ENCODE peak calls at places on chromosome 4, in ten cellular contexts. K is right atrium auricular region, I is cardiac fibroblast, E is uterus, L is stomach, F is psoas muscle, D is choroid plexus epithelial cell, X is tibial nerve, T is lung, S is Peyer's patch. R is an unnamed sample.

GRCh38 chr4:112348488-112349158 is 51.5 kb downstream of the ALPK1 start:
- DNase-seq in D (peak), T (peak), K (peak), L (no peak), E (no peak), F (peak), I (peak), X (peak), S (no peak), R (peak)

GRCh38 chr4:137641554-137641953 is 109.3 kb upstream of the PCDH18 start:
- DNase-seq in D (peak), K (no peak), S (no peak), E (no peak), I (peak), T (no peak), X (peak), L (no peak), F (no peak), R (no peak)

GRCh38 chr4:184255917-184256642 is 38.4 kb upstream of the ENPP6 start:
- DNase-seq in S (no peak), T (no peak), K (no peak), L (no peak), F (no peak), D (no peak), X (no peak), I (no peak), E (no peak), R (no peak)

GRCh38 chr4:174198396-174199179 is 84.9 kb downstream of the FBXO8 start:
- DNase-seq in K (no peak), E (no peak), S (no peak), D (peak), X (no peak), T (no peak), I (peak), F (no peak), L (no peak), R (no peak)

GRCh38 chr4:154559931-154560801 is 2.6 kb upstream of the FGB start:
- DNase-seq in L (no peak), I (no peak), E (no peak), K (no peak), X (no peak), D (peak), F (no peak), S (no peak), T (no peak), R (no peak)

GRCh38 chr4:169912996-169913395 is 113.2 kb downstream of the MFAP3L start:
- DNase-seq in E (no peak), D (no peak), X (no peak), K (no peak), I (no peak), T (no peak), S (no peak), L (no peak), F (no peak), R (no peak)

GRCh38 chr4:144709793-144710525 is 64.0 kb downstream of the HHIP start:
- DNase-seq in L (no peak), X (peak), S (no peak), K (no peak), D (peak), F (no peak), I (peak), T (no peak), E (no peak), R (no peak)

GRCh38 chr4:39151120-39151713 is 31.1 kb upstream of the WDR19 start:
- DNase-seq in F (no peak), L (no peak), I (peak), S (no peak), K (no peak), E (no peak), T (no peak), X (no peak), D (peak), R (no peak)

GRCh38 chr4:78667764-78668163 is 108.4 kb upstream of the BMP2K start:
- DNase-seq in L (no peak), I (no peak), K (no peak), X (no peak), F (no peak), S (no peak), E (no peak), T (no peak), D (no peak), R (no peak)

GRCh38 chr4:1052231-1052671 is 40.8 kb downstream of the FGFRL1 start:
- DNase-seq in K (no peak), E (no peak), T (no peak), D (no peak), L (peak), X (no peak), I (no peak), S (no peak), F (no peak), R (no peak)

GRCh38 chr4:76420311-76420710 is 630 bp downstream of the CCDC158 start:
- DNase-seq in D (no peak), L (no peak), T (no peak), S (no peak), K (no peak), I (no peak), F (no peak), E (no peak), X (no peak), R (no peak)
- H3K4me3 ChIP-seq in D (peak), L (peak), T (peak), S (peak), K (peak), I (no peak), F (peak), E (no peak), X (peak), R (peak)

DNA sequence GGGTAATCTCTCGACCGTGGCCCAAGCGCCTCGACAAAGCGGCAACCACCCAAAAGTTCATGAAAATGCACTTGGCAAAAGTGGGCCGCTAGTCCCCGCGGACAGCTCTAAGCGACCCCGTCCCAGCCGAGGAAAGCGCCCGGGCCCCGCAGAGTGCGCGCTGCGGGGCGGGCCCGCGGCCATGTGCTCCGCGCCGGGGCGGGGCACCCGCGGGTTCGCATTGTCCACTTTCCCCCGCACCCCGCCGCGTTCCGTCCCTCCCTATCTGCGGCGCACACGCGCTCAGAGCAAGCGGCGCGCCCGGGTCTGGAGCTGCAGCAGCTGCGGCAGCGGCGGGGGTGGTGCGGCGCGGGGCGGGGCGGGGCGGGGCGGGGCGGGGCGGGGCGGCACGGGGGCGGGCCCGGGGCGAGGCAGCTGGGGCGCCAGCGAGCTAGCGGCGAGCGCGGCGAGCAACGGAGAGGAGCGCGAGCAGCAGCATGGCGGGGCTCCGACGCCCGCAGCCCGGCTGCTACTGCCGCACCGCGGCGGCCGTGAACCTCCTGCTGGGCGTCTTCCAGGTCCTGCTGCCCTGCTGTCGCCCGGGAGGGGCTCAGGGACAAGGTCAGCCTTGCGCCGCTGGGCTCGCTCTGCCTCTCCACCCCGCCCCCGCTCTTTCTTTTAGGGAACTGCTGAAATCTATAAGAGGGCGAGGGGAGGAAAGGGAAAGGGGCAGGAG is at the start of gene TMEM131L:
- DNase-seq in F (peak), S (peak), D (peak), K (no peak), X (peak), E (peak), T (peak), I (peak), L (peak), R (peak)
- TF ChIP-seq CTCF in F (no peak), S (peak), D (peak), K (peak), X (no peak), E (peak), T (no peak), I (peak), L (no peak), R (peak)

DNA sequence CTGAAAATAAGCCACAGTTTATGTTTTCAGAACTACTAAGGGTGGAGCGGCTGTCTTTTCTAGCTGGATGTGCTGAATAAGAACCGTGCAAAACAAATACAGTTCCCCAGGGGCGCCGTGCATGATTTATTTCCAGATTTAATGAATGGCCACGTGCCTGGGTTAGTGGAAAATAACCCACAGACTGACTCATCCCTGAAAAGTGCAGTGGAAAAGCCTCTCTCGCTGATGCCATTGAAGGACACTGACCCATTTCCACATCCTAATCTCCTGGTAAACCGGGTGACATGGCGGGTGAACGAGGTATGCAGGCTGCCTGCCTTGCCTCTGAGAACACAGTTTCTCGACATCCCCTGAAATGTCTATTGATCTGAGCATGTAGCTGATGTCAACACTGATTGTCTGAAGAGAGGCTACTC is 77.1 kb upstream of the SCOC start:
- DNase-seq in F (peak), I (peak), S (peak), L (peak), E (peak), D (peak), T (peak), K (peak), X (peak), R (peak)
- H3K4me3 ChIP-seq in F (no peak), I (no peak), S (no peak), L (no peak), E (peak), D (no peak), T (no peak), K (no peak), X (no peak), R (no peak)

GRCh38 chr4:146342600-146343192 is 128.4 kb downstream of the REELD1 start:
- DNase-seq in F (no peak), K (no peak), T (no peak), I (peak), S (no peak), L (no peak), D (peak), E (peak), X (peak), R (no peak)
- TF ChIP-seq CTCF in F (peak), K (peak), T (peak), I (peak), S (peak), L (no peak), D (peak), E (peak), X (peak), R (peak)

DNA sequence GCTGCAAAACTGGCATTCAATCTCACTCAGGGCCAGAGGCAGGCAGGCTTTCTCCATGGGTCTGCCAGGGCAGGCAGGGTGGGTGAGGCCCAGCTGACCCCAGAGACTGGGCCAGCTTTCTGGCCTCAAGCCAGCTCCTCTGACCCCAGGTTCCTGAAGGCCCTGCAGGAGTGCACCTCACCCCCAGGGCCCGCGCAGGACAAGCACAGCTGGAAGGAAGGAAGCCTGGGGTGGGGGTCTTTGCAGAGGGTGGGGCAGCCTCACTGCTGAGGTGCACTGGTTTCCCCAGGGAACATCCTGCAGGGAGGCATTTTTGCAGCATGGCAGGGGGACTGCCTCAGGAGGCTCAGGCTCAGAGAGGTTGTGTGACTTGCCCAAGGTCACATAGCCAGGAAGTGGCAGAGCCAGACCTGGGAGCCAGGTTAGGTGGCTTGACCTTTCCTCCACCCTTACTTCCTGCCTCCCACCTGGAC is 31.5 kb upstream of the AFAP1 start:
- DNase-seq in S (no peak), X (no peak), I (no peak), T (no peak), D (no peak), E (no peak), K (no peak), L (no peak), F (no peak), R (no peak)
- H3K4me3 ChIP-seq in S (peak), X (no peak), I (no peak), T (no peak), D (no peak), E (no peak), K (no peak), L (peak), F (no peak), R (no peak)